ENCODE peak calls at places on chromosomes 7 and 10, in nine cellular contexts. Q is esophagus muscularis mucosa, X is bronchial epithelial cell, K is IMR-90, H is A549, E is hepatocyte, L is SK-N-SH, F is esophagus squamous epithelium, W is left ventricle myocardium inferior. Y is an unnamed sample.

GRCh38 chr7:31192996-31193395 is 140.9 kb downstream of the ADCYAP1R1 start:
- DNase-seq in Q (no peak), X (peak; percentile 38), K (peak; percentile 16), H (peak; percentile 66), E (peak; percentile 84), L (peak; percentile 89), F (no peak), W (peak; percentile 53), Y (peak; percentile 74)

GRCh38 chr10:1163204-1163660 is 107.0 kb downstream of the WDR37 start:
- DNase-seq in Q (no peak), X (no peak), K (no peak), H (no peak), E (no peak), L (no peak), F (no peak), W (no peak), Y (no peak)

GRCh38 chr10:72660220-72660619 is 31.7 kb upstream of the MCU start:
- DNase-seq in Q (no peak), X (peak; percentile 46), K (no peak), H (no peak), E (no peak), L (no peak), F (no peak), W (no peak), Y (no peak)

GRCh38 chr7:40470111-40470736 is 335.4 kb downstream of the SUGCT start:
- DNase-seq in Q (no peak), X (no peak), K (peak; percentile 65), H (no peak), E (peak; percentile 34), L (no peak), F (no peak), W (no peak), Y (no peak)

GRCh38 chr10:132446195-132446581 is 49.2 kb downstream of the PWWP2B start:
- DNase-seq in Q (no peak), X (no peak), K (no peak), H (no peak), E (no peak), L (no peak), F (no peak), W (no peak), Y (no peak)

GRCh38 chr7:48139461-48139860 is 31.8 kb upstream of the ABCA13 start:
- DNase-seq in Q (no peak), X (no peak), K (peak; percentile 28), H (peak; percentile 68), E (peak; percentile 25), L (no peak), F (no peak), W (no peak), Y (no peak)

GRCh38 chr10:94358480-94358879 is 4.3 kb downstream of the NOC3L start:
- DNase-seq in Q (no peak), X (peak; percentile 77), K (peak; percentile 96), H (no peak), E (no peak), L (no peak), F (no peak), W (no peak), Y (no peak)

GRCh38 chr7:115409682-115410426 is 488.0 kb downstream of the MDFIC start:
- DNase-seq in Q (no peak), X (no peak), K (no peak), H (no peak), E (no peak), L (no peak), F (no peak), W (no peak), Y (no peak)

GRCh38 chr10:92760609-92761008 is 70.9 kb downstream of the HHEX start:
- DNase-seq in Q (no peak), X (peak; percentile 44), K (peak; percentile 82), H (peak; percentile 40), E (no peak), L (no peak), F (no peak), W (no peak), Y (no peak)

GRCh38 chr10:51892965-51893658 is 193.7 kb upstream of the CSTF2T start:
- DNase-seq in Q (no peak), X (peak; percentile 37), K (peak; percentile 6), H (peak; percentile 17), E (no peak), L (peak; percentile 26), F (no peak), W (no peak), Y (no peak)

GRCh38 chr7:100407285-100408180 is 21.0 kb downstream of the ZCWPW1 start:
- DNase-seq in Q (no peak), X (peak; percentile 82), K (peak; percentile 81), H (peak; percentile 72), E (peak; percentile 73), L (peak; percentile 75), F (no peak), W (no peak), Y (no peak)

GRCh38 chr7:43694399-43694748 is 34.9 kb downstream of the COA1 start:
- DNase-seq in Q (no peak), X (peak; percentile 45), K (peak; percentile 92), H (peak; percentile 38), E (no peak), L (no peak), F (no peak), W (no peak), Y (no peak)

GRCh38 chr10:58513189-58514101 is 773 bp downstream of the BICC1 start:
- DNase-seq in Q (peak; percentile 94), X (no peak), K (peak; percentile 84), H (peak; percentile 87), E (peak; percentile 42), L (peak; percentile 63), F (no peak), W (peak; percentile 71), Y (no peak)

GRCh38 chr10:76984559-76985443 is 652.8 kb downstream of the KCNMA1 start:
- DNase-seq in Q (no peak), X (peak; percentile 68), K (peak; percentile 79), H (peak; percentile 78), E (peak; percentile 94), L (peak; percentile 57), F (no peak), W (peak; percentile 45), Y (no peak)

GRCh38 chr7:75619636-75620035 is 119.1 kb downstream of the HIP1 start:
- DNase-seq in Q (no peak), X (no peak), K (no peak), H (no peak), E (no peak), L (no peak), F (no peak), W (no peak), Y (no peak)
- TF ChIP-seq CTCF in Q (no peak), X (no peak), K (no peak), H (no peak), E (no peak), L (no peak), F (no peak), W (no peak), Y (no peak)

DNA sequence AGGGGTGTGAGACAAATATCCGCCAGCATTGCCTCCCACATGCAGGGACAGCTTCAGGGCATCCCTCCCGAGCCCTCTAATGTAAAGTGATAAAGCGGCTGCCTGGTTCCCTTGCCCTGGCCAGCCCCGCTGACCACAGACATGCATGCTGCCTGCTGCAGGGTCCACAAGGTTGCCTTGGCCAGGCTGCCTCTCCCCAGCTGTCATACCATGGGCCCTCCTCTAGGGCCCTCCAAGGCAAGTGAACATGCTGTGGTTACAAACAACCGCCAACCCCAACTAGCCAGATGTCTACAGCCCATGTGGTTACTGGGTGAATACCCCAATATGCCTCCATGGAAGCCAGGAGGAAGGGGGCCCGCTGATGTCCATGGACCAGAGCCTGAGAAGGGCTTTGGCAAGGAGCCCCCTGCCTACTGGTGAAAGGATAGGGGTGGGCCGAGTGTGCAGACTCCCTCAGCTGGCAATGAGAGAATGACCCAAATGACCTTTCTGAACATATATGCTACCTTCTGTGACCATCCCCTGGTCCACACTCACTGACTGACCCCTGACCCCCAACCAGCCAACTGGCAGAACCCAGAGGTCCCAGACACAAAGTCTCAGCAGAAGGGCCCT is 37.4 kb downstream of the GRID1 start:
- DNase-seq in Q (no peak), X (no peak), K (no peak), H (no peak), E (no peak), L (peak; percentile 65), F (no peak), W (no peak), Y (no peak)
- TF ChIP-seq CTCF in Q (no peak), X (no peak), K (no peak), H (no peak), E (no peak), L (no peak), F (no peak), W (no peak), Y (no peak)

GRCh38 chr10:103982639-103983038 is 15.7 kb downstream of the SLK start:
- DNase-seq in Q (no peak), X (no peak), K (no peak), H (peak; percentile 61), E (no peak), L (peak; percentile 32), F (no peak), W (no peak), Y (no peak)
- TF ChIP-seq CTCF in Q (no peak), X (peak; percentile 18), K (peak; percentile 10), H (peak; percentile 43), E (no peak), L (peak; percentile 34), F (no peak), W (peak; percentile 44), Y (peak; percentile 53)

GRCh38 chr10:98030991-98031431 is 590 bp upstream of the CRTAC1 start:
- DNase-seq in Q (no peak), X (no peak), K (no peak), H (no peak), E (peak; percentile 25), L (peak; percentile 88), F (no peak), W (no peak), Y (no peak)

GRCh38 chr10:98030093-98030821 is at the start of gene CRTAC1:
- DNase-seq in Q (no peak), X (no peak), K (no peak), H (peak; percentile 32), E (peak; percentile 78), L (peak; percentile 99), F (no peak), W (peak; percentile 50), Y (peak; percentile 92)

GRCh38 chr10:98031440-98031839 is 1.0 kb upstream of the CRTAC1 start:
- DNase-seq in Q (no peak), X (no peak), K (no peak), H (no peak), E (no peak), L (no peak), F (no peak), W (no peak), Y (no peak)

GRCh38 chr10:98029149-98030092 is 1.0 kb downstream of the CRTAC1 start:
- DNase-seq in Q (no peak), X (no peak), K (no peak), H (no peak), E (no peak), L (peak; percentile 83), F (no peak), W (no peak), Y (peak; percentile 40)

DNA sequence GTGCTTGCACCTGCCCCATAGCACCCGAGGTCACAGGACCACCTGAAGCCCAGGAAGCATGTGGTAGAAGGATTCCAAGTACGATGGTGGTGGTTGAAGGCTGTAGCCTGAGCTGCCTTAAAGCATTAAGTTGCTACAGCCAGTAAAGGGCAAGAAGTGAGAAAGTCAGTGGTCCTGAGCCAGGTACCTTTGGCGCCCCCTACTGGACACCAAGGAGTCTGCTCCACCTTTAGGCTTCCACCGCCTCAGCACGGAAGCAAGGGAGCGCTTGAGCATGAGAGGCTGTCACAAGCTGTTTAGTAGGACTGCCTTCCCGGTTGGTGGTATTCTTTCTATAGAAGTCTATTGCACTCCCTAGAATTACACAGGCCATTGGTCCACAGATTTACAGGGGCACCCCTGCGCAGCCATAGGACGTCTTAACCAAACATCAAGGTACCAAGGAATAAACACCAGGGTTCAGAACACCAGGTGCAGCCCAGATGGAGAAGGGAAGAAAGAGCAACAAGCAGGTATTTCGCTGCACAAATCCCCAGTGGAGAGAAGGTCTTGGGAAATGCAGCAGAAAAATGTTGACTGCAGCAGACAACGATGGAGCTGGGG is 2.2 kb downstream of the CRTAC1 start:
- DNase-seq in Q (no peak), X (peak; percentile 36), K (peak; percentile 3), H (peak; percentile 72), E (peak; percentile 63), L (peak; percentile 75), F (no peak), W (peak; percentile 38), Y (peak; percentile 48)
- TF ChIP-seq CTCF in Q (peak; percentile 43), X (peak; percentile 87), K (peak; percentile 41), H (peak; percentile 64), E (peak; percentile 56), L (peak; percentile 63), F (peak; percentile 76), W (peak; percentile 82), Y (peak; percentile 81)

Y was measured in D721Med.